ENCODE peak calls at places on chromosomes 5 and 9, in six cellular contexts. M is choroid plexus epithelial cell; E is activated CD8-positive, alpha-beta memory T cell treated with anti-CD3 and anti-CD28 coated beads for 48 hours; T is Caki2; A is epithelial cell of esophagus; P is NCI-H146. Q is an unnamed sample.
A peak's percentile ranks its signal among the peaks of the same experiment; 100 is the strongest.

GRCh38 chr5:144247131-144247530 is 76.5 kb downstream of the KCTD16 start:
- DNase-seq in M (peak; percentile 4), E (no peak), T (no peak), A (no peak), P (peak; percentile 61), Q (peak; percentile 35)

GRCh38 chr9:104927912-104928740 is at the start of gene ABCA1:
- DNase-seq in M (peak; percentile 90), E (peak; percentile 40), T (peak; percentile 85), A (peak; percentile 82), P (no peak), Q (peak; percentile 77)

GRCh38 chr9:3136999-3137675 is 293.2 kb upstream of the PUM3 start:
- DNase-seq in M (no peak), E (no peak), T (no peak), A (no peak), P (no peak), Q (peak; percentile 57)

GRCh38 chr5:93573627-93573974 is 7.4 kb downstream of the NR2F1-AS1 start:
- DNase-seq in M (peak; percentile 36), E (no peak), T (no peak), A (no peak), P (no peak), Q (no peak)

GRCh38 chr9:37155601-37156000 is 35.2 kb downstream of the ZCCHC7 start:
- DNase-seq in M (no peak), E (no peak), T (no peak), A (no peak), P (no peak), Q (peak; percentile 35)

GRCh38 chr5:40904205-40904993 is 4.9 kb upstream of the C7 start:
- DNase-seq in M (peak; percentile 94), E (no peak), T (peak; percentile 73), A (peak; percentile 79), P (peak; percentile 36), Q (peak; percentile 64)

GRCh38 chr9:127162567-127163365 is 40.3 kb upstream of the ANGPTL2 start:
- DNase-seq in M (no peak), E (no peak), T (no peak), A (no peak), P (no peak), Q (no peak)

GRCh38 chr9:35318741-35319140 is 156.9 kb downstream of the UNC13B start:
- DNase-seq in M (peak; percentile 80), E (no peak), T (no peak), A (no peak), P (no peak), Q (no peak)

GRCh38 chr9:111039203-111039907 is 1.1 kb upstream of the LPAR1 start:
- DNase-seq in M (no peak), E (no peak), T (peak; percentile 69), A (peak; percentile 53), P (no peak), Q (no peak)

GRCh38 chr9:21854594-21854993 is 52.2 kb downstream of the MTAP start:
- DNase-seq in M (peak; percentile 94), E (no peak), T (peak; percentile 58), A (peak; percentile 96), P (no peak), Q (no peak)

GRCh38 chr5:42228279-42228678 is 195.0 kb upstream of the GHR start:
- DNase-seq in M (no peak), E (no peak), T (no peak), A (peak; percentile 11), P (no peak), Q (no peak)

GRCh38 chr9:91795500-91796241 is 154.4 kb downstream of the ROR2 start:
- DNase-seq in M (peak; percentile 26), E (no peak), T (peak; percentile 92), A (peak; percentile 35), P (no peak), Q (no peak)

GRCh38 chr5:52725781-52726180 is 61.9 kb upstream of the ITGA1 start:
- DNase-seq in M (no peak), E (no peak), T (no peak), A (no peak), P (peak; percentile 71), Q (no peak)

GRCh38 chr9:35920004-35920658 is 10.8 kb downstream of the SPAAR start:
- DNase-seq in M (peak; percentile 14), E (no peak), T (no peak), A (no peak), P (no peak), Q (no peak)

GRCh38 chr9:113772121-113772885 is 103.8 kb upstream of the ZNF618 start:
- DNase-seq in M (peak; percentile 73), E (no peak), T (no peak), A (no peak), P (no peak), Q (no peak)

GRCh38 chr9:115213777-115214428 is 95.9 kb upstream of the TNC start:
- DNase-seq in M (peak; percentile 95), E (no peak), T (peak; percentile 77), A (peak; percentile 99), P (no peak), Q (no peak)

GRCh38 chr9:14346826-14347407 is 33.0 kb upstream of the NFIB start:
- DNase-seq in M (no peak), E (no peak), T (no peak), A (no peak), P (no peak), Q (no peak)

GRCh38 chr5:131289738-131290137 is 25.9 kb downstream of the CDC42SE2 start:
- DNase-seq in M (no peak), E (no peak), T (no peak), A (no peak), P (no peak), Q (no peak)

GRCh38 chr5:100776244-100776643 is 126.8 kb downstream of the ST8SIA4 start:
- DNase-seq in M (peak; percentile 18), E (no peak), T (no peak), A (peak; percentile 5), P (no peak), Q (no peak)

GRCh38 chr5:63916786-63917185 is 45.5 kb downstream of the HTR1A start:
- DNase-seq in M (peak; percentile 0), E (no peak), T (peak; percentile 2), A (peak; percentile 76), P (no peak), Q (peak; percentile 9)

GRCh38 chr5:103450333-103451061 is 112.1 kb downstream of the NUDT12 start:
- DNase-seq in M (peak; percentile 88), E (no peak), T (no peak), A (peak; percentile 60), P (no peak), Q (peak; percentile 91)

GRCh38 chr9:71353723-71354122 is 232.3 kb upstream of the TRPM3 start:
- DNase-seq in M (no peak), E (no peak), T (no peak), A (no peak), P (no peak), Q (no peak)

GRCh38 chr9:19498015-19498414 is 89.2 kb downstream of the ACER2 start:
- DNase-seq in M (peak; percentile 63), E (no peak), T (no peak), A (peak; percentile 52), P (no peak), Q (peak; percentile 64)

GRCh38 chr5:138470322-138471285 is 5.3 kb downstream of the EGR1 start:
- DNase-seq in M (no peak), E (no peak), T (no peak), A (peak; percentile 89), P (no peak), Q (no peak)

GRCh38 chr9:37575511-37575914 is 667 bp downstream of the FBXO10 start:
- DNase-seq in M (no peak), E (no peak), T (no peak), A (no peak), P (no peak), Q (no peak)

GRCh38 chr5:108379722-108380530 is 2.0 kb downstream of the FBXL17 start:
- DNase-seq in M (peak; percentile 45), E (no peak), T (no peak), A (peak; percentile 21), P (no peak), Q (no peak)

GRCh38 chr5:119131530-119132313 is 60.8 kb downstream of the DMXL1 start:
- DNase-seq in M (peak; percentile 4), E (no peak), T (peak; percentile 21), A (no peak), P (no peak), Q (no peak)

GRCh38 chr5:149464796-149465489 is 85.9 kb upstream of the IL17B start:
- DNase-seq in M (peak; percentile 63), E (no peak), T (no peak), A (peak; percentile 60), P (no peak), Q (no peak)